ENCODE peak calls at places on chromosomes 16 and 17, in four cellular contexts. K is GM12878, M is K562, B is HepG2. P is an unnamed sample.

GRCh38 chr17:61737820-61738219 is 125.5 kb downstream of the BRIP1 start:
- DNase-seq in B (no peak), M (no peak), K (no peak), P (no peak)

GRCh38 chr17:16975266-16975651 is 3.3 kb upstream of the TNFRSF13B start:
- DNase-seq in K (peak), B (no peak), M (no peak), P (no peak)

GRCh38 chr17:66405836-66406679 is 103.6 kb downstream of the PRKCA start:
- DNase-seq in K (no peak), M (no peak), B (no peak), P (no peak)

GRCh38 chr16:6634151-6634550 is 698.5 kb upstream of the RBFOX1 start:
- DNase-seq in B (no peak), M (no peak), K (no peak), P (no peak)

GRCh38 chr16:70610273-70611223 is 35.8 kb upstream of the IL34 start:
- DNase-seq in K (no peak), B (no peak), M (no peak), P (no peak)

GRCh38 chr16:76947694-76948093 is 243.3 kb upstream of the MON1B start:
- DNase-seq in M (no peak), B (no peak), K (no peak), P (no peak)

GRCh38 chr16:88754912-88755744 is 29.9 kb downstream of the PIEZO1 start:
- DNase-seq in K (no peak), M (no peak), B (no peak), P (peak)

GRCh38 chr17:46044286-46044928 is 45.4 kb downstream of the STH start:
- DNase-seq in K (no peak), M (peak), B (peak), P (peak)

GRCh38 chr17:8173056-8173870 is 2.9 kb downstream of the TMEM107 start:
- DNase-seq in B (peak), M (peak), K (peak), P (peak)

GRCh38 chr17:81131486-81132196 is 33.7 kb upstream of the PVALEF start:
- DNase-seq in B (peak), M (no peak), K (no peak), P (no peak)

GRCh38 chr17:75246404-75246803 is 15.0 kb downstream of the GGA3 start:
- DNase-seq in K (no peak), M (no peak), B (no peak), P (no peak)

GRCh38 chr16:57186630-57187507 is 740 bp downstream of the RSPRY1 start:
- DNase-seq in M (peak), K (no peak), B (peak), P (no peak)

GRCh38 chr17:79524201-79524882 is 86.5 kb downstream of the RBFOX3 start:
- DNase-seq in K (no peak), M (no peak), B (no peak), P (no peak)

GRCh38 chr17:10285896-10286295 is 86.9 kb downstream of the MYH13 start:
- DNase-seq in M (no peak), K (no peak), B (no peak), P (no peak)

GRCh38 chr17:7220593-7221280 is 999 bp downstream of the ACADVL start:
- DNase-seq in K (no peak), B (peak), M (peak), P (peak)

GRCh38 chr17:65518256-65518655 is 43.2 kb downstream of the AXIN2 start:
- DNase-seq in M (no peak), B (no peak), K (no peak), P (no peak)

GRCh38 chr16:88070341-88070740 is 119.1 kb downstream of the BANP start:
- DNase-seq in B (no peak), M (no peak), K (no peak), P (no peak)

GRCh38 chr17:77783991-77784820 is 174.3 kb upstream of the TNRC6C start:
- DNase-seq in M (no peak), B (no peak), K (no peak), P (no peak)

GRCh38 chr16:19098173-19098572 is 15.6 kb upstream of the ITPRIPL2 start:
- DNase-seq in B (no peak), K (no peak), M (no peak), P (no peak)

GRCh38 chr17:58232707-58233156 is 5.7 kb upstream of the LPO start:
- DNase-seq in M (peak), K (peak), B (no peak), P (peak)

GRCh38 chr16:11181242-11181888 is 74.6 kb downstream of the SOCS1 start:
- DNase-seq in M (no peak), K (no peak), B (no peak), P (no peak)

GRCh38 chr16:11180489-11180888 is 75.5 kb downstream of the SOCS1 start:
- DNase-seq in M (no peak), K (no peak), B (no peak), P (no peak)

GRCh38 chr16:11183035-11183812 is 72.8 kb downstream of the SOCS1 start:
- DNase-seq in K (peak), M (no peak), B (no peak), P (peak)

GRCh38 chr16:11182381-11182780 is 73.6 kb downstream of the SOCS1 start:
- DNase-seq in B (no peak), M (no peak), K (no peak), P (no peak)

GRCh38 chr16:11181889-11182279 is 74.1 kb downstream of the SOCS1 start:
- DNase-seq in K (peak), B (no peak), M (no peak), P (no peak)
- TF ChIP-seq SP1 in K (no peak), B (no peak), M (no peak), P (no peak)

GRCh38 chr16:48234630-48235029 is 9.5 kb upstream of the LONP2 start:
- DNase-seq in K (no peak), B (no peak), M (no peak), P (no peak)
- TF ChIP-seq NR2C2 in K (no peak), B (no peak), M (no peak), P (no peak)

GRCh38 chr17:67717192-67717623 is 528 bp upstream of the NOL11 start:
- DNase-seq in K (no peak), B (peak), M (no peak), P (no peak)
- TF ChIP-seq SP1 in K (no peak), B (no peak), M (no peak), P (no peak)

GRCh38 chr17:35790826-35791225 is 4.6 kb downstream of the MMP28 start:
- DNase-seq in M (no peak), K (no peak), B (no peak), P (no peak)

GRCh38 chr17:35788504-35788998 is 6.9 kb downstream of the MMP28 start:
- DNase-seq in K (no peak), B (no peak), M (no peak), P (no peak)

GRCh38 chr17:35789044-35789443 is 6.4 kb downstream of the MMP28 start:
- DNase-seq in K (no peak), M (no peak), B (no peak), P (no peak)

GRCh38 chr17:35793257-35793656 is 2.2 kb downstream of the MMP28 start:
- DNase-seq in M (no peak), K (no peak), B (no peak), P (no peak)

DNA sequence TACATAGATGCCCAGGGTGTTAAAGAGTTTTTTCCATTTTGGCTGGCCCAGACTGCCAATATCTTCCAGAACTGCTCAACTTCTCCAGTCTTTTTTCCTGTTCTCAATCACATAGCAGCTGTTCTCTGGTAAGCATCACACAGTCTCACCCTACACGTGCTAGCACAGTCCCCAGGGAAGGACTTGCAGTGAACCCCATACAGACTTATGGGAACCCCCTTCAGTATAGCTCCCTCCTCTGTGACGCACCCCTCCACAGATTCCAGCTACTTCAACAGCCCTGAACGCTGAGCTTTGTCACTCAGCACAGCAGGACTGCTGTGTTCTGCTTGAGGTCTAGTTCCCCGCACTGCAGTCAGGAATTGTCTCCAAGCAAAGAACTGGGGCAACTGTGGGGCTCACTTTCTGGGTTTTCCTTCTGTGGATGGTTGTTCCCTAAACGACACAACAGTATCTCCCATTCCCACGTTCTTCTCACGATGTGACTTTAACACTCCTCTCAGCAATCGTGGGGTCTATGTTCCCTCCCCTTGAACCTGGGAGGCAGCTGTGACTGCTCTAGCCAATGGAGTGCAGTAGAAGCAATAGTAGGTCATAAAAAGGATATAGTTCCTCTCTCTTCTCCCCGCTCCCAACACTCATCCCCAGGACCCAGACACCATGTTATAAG is 3.6 kb downstream of the MMP28 start:
- DNase-seq in K (no peak), M (no peak), B (no peak), P (no peak)
- TF ChIP-seq NR2C2 in K (no peak), M (no peak), B (no peak), P (no peak)

GRCh38 chr17:52388941-52389340 is 230.4 kb upstream of the CA10 start:
- DNase-seq in K (no peak), M (no peak), B (no peak), P (no peak)

GRCh38 chr17:52378860-52379259 is 220.3 kb upstream of the CA10 start:
- DNase-seq in B (peak), M (no peak), K (no peak), P (no peak)

GRCh38 chr17:52384695-52385094 is 226.2 kb upstream of the CA10 start:
- DNase-seq in K (no peak), B (no peak), M (no peak), P (no peak)

DNA sequence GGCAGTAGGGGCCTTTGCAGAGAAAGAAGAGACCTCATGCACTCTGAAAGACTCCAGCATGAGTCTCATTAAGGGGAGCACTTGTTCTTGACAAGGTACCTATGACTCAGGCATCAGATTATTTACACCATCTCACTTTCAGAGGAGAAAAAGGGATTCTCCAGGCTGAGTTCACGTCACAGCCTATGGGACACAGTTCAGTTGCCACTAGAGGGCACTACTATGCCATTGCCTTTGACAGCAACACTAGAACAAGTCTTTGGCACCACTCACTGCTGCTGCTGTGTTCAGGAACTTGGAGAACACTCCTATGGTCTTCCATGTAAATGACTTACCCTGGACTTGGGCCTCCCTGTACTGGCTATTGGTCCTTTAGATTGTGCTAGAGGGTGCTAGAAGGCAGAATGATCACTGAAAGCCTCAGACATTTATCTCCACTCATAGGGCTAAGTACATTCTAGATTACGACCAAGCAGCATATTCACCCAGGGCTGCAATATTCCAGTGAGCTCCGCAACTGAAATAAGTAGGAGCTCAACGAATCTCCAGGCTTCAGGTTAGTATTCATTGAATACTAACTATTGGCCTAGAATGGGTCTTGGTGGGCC is 225.1 kb upstream of the CA10 start:
- DNase-seq in B (peak), K (no peak), M (peak), P (peak)
- TF ChIP-seq SP1 in B (no peak), K (no peak), M (no peak), P (no peak)

GRCh38 chr16:83878838-83879237 is 20.1 kb upstream of the MLYCD start:
- DNase-seq in M (peak), K (no peak), B (peak), P (no peak)
- TF ChIP-seq NR2C2 in M (no peak), K (no peak), B (no peak), P (no peak)

GRCh38 chr16:86819523-86819887 is 241.2 kb downstream of the FOXL1 start:
- DNase-seq in M (no peak), B (no peak), K (no peak), P (no peak)

GRCh38 chr16:86821933-86822332 is 243.6 kb downstream of the FOXL1 start:
- DNase-seq in B (no peak), K (no peak), M (no peak), P (no peak)

GRCh38 chr16:86816930-86817625 is 238.7 kb downstream of the FOXL1 start:
- DNase-seq in K (no peak), M (no peak), B (no peak), P (no peak)

GRCh38 chr16:86823125-86823524 is 244.8 kb downstream of the FOXL1 start:
- DNase-seq in B (no peak), M (no peak), K (no peak), P (no peak)

DNA sequence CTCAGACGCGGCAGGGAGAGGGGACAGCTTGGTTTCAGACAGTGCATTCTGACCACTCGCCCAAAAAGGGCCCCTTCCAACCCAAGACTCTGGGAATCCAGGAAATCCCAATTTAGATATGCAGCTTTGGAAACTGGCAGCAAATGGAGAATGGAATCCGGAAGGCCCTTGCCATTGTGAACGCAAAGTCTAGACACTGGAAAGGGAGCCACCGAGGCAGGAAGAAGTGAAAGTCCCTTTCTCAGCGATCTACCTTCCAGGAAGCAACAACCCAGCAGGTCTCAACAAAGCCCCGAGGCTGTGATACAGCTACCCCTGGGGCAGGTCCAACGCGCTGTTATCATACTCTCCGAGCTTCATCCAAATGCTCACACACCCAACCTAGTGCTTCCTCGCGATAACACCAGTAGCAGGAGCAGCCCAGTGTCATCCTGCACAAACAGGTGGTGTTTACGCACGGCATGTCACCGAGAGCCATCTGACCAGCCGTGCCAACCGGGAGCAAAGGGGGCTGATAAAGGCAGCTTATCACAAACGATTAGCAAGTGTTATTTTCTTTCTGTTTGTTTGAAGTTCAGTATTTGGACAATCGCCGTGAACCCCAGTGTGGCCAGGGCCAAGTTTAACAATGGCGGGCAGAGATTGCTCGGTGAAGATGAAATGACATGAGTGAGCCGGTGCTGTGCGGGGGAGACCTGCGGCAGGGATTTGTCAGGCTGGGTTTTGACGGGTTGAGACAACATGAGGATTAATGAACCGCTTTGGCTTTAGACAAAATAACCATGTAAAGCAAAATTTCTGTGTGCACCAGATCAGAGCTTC is 240.6 kb downstream of the FOXL1 start:
- DNase-seq in K (no peak), M (peak), B (no peak), P (no peak)
- TF ChIP-seq SP1 in K (no peak), M (no peak), B (no peak), P (no peak)

DNA sequence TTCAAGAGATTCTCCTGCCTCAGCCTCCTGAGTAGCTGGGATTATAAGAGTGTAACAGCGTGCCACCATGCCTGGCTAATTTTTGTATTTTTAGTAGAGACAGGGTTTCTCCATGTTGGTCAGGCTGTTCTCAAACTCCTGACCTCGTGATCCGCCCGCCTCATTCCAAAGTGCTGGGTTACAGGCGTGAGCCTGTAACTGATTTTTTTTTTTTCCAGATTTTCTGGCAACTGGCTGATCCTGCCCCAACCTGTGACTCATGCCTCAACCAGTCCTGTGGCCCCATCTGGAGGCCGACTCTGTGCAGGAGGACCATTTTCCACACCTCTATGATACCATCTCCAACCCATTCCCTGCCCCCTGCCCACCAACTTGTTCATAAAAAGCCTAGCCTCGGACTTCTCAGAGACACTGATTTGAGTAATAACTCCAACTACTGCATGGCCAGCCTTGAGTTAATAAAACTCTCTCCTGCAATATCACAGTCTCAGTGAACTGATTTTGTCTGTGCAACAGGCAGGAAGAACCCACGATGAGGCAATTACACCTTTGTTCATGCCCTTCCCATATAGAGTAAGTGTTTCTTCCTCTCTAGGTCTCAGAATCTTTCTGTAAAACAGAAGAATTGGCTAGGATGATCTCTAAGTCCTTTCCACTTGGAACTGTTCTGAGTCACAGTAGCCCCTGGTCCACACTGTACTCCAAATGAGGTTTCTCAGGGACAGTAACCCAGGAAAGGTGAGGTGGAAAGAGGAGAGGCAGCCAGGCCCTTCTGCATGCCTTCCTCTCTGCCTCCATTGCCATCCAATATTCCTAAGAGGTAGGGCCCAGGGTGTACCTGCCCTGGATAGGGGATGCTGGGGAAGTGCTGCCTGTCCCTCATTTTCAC is 8.8 kb upstream of the CNOT1 start:
- DNase-seq in K (no peak), M (peak), B (peak), P (peak)
- TF ChIP-seq NR2C2 in K (no peak), M (no peak), B (peak), P (no peak)

DNA sequence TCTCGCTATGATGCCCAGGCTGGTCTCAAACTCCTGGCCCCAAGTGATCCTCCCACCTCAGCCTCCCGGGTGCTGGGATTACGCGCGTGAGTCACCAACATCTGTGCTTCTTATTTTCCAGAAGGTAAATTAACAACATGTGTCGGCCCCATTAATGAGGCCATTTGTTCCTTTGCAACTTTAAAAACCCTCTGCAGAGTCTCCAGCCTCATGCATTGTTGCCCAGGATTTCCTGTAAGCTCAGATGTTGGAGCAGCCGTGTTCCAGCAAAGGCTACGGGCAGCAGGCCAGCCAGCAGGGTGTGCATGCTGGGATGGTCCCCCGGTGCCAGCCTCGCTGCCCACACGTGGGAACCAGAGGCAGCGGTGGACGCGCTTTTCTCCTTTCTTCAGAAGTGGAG is 19.1 kb upstream of the HEXD start:
- DNase-seq in K (no peak), B (no peak), M (no peak), P (no peak)
- TF ChIP-seq SP1 in K (no peak), B (no peak), M (no peak), P (no peak)

P was measured in WTC11.